ENCODE peak calls at places on chromosome 1, in seven cellular contexts. W is activated naive CD4-positive, alpha-beta T cell treated with anti-CD3 and anti-CD28 coated beads, Interleukin-2, amount 10 ng/mL, durations not matched to agents 7 days and 5 days; D is germinal center; U is NCI-H2081; J is NCI-H1930; G is NCI-H1105; X is H9. L is an unnamed sample.

GRCh38 chr1:203031467-203031866 is 5.2 kb downstream of the PPFIA4 start:
- DNase-seq in J (no peak), W (no peak), G (no peak), D (no peak), U (no peak), X (no peak), L (no peak)

GRCh38 chr1:167221126-167221803 is 579 bp downstream of the POU2F1 start:
- DNase-seq in X (peak), G (peak), U (peak), J (no peak), W (peak), D (peak), L (no peak)

GRCh38 chr1:156608036-156608674 is 6.9 kb upstream of the GPATCH4 start:
- DNase-seq in W (peak), J (peak), U (peak), D (peak), X (peak), G (peak), L (no peak)

GRCh38 chr1:189567890-189568289 is 909.8 kb downstream of the BRINP3 start:
- DNase-seq in J (no peak), U (no peak), G (peak), W (no peak), X (no peak), D (no peak), L (no peak)

GRCh38 chr1:94926365-94926914 is 470 bp downstream of the CNN3 start:
- DNase-seq in W (peak), J (peak), D (peak), U (peak), X (peak), G (peak), L (peak)

GRCh38 chr1:3473381-3473844 is 18.9 kb downstream of the ARHGEF16 start:
- DNase-seq in W (no peak), X (no peak), D (no peak), G (no peak), U (no peak), J (no peak), L (no peak)

GRCh38 chr1:60886793-60887331 is 195.5 kb upstream of the NFIA start:
- DNase-seq in U (no peak), J (no peak), W (no peak), G (no peak), X (peak), D (no peak), L (no peak)

GRCh38 chr1:82845371-82845770 is 1044.6 kb downstream of the ADGRL2 start:
- DNase-seq in G (no peak), X (no peak), W (no peak), D (no peak), J (no peak), U (no peak), L (no peak)

GRCh38 chr1:2307943-2308342 is 79.8 kb downstream of the SKI start:
- DNase-seq in D (no peak), J (no peak), X (no peak), G (no peak), W (no peak), U (no peak), L (no peak)

GRCh38 chr1:11940260-11940921 is 5.9 kb downstream of the PLOD1 start:
- DNase-seq in W (no peak), D (no peak), U (no peak), G (no peak), X (no peak), J (no peak), L (no peak)

L was measured in GM06990.